ENCODE peak calls at places on chromosomes 7 and 10, in four cellular contexts. One of them, this sample, is unnamed.

GRCh38 chr10:102395677-102396197 is at the start of gene NFKB2:
- DNase-seq in IMR-90: no peak
- DNase-seq in HEK293T: no peak
- DNase-seq in K562: no peak
- DNase-seq in this sample: no peak

GRCh38 chr10:79436066-79436849 is 9.2 kb downstream of the ZCCHC24 start:
- DNase-seq in IMR-90: no peak
- DNase-seq in HEK293T: no peak
- DNase-seq in K562: no peak
- DNase-seq in this sample: no peak

GRCh38 chr7:44103941-44104879 is at the start of gene AEBP1:
- DNase-seq in IMR-90: no peak
- DNase-seq in HEK293T: no peak
- DNase-seq in K562: peak
- DNase-seq in this sample: no peak

GRCh38 chr10:78299861-78300453 is 266.3 kb downstream of the RPS24 start:
- DNase-seq in IMR-90: no peak
- DNase-seq in HEK293T: no peak
- DNase-seq in K562: no peak
- DNase-seq in this sample: no peak

GRCh38 chr7:42735081-42735480 is 176.8 kb downstream of the C7orf25 start:
- DNase-seq in IMR-90: no peak
- DNase-seq in HEK293T: no peak
- DNase-seq in K562: no peak
- DNase-seq in this sample: no peak

GRCh38 chr7:46165281-46165680 is 244.2 kb upstream of the IGFBP3 start:
- DNase-seq in IMR-90: peak
- DNase-seq in HEK293T: no peak
- DNase-seq in K562: no peak
- DNase-seq in this sample: no peak

GRCh38 chr10:114118514-114118913 is 55.5 kb downstream of the CCDC186 start:
- DNase-seq in IMR-90: no peak
- DNase-seq in HEK293T: no peak
- DNase-seq in K562: no peak
- DNase-seq in this sample: no peak

GRCh38 chr10:23362879-23363787 is 18.5 kb upstream of the C10orf67 start:
- DNase-seq in IMR-90: no peak
- DNase-seq in HEK293T: no peak
- DNase-seq in K562: no peak
- DNase-seq in this sample: no peak

GRCh38 chr7:125605241-125605640 is 675.6 kb upstream of the POT1 start:
- DNase-seq in IMR-90: no peak
- DNase-seq in HEK293T: no peak
- DNase-seq in K562: peak
- DNase-seq in this sample: no peak

GRCh38 chr10:110344622-110345021 is 39.9 kb upstream of the SMNDC1 start:
- DNase-seq in IMR-90: no peak
- DNase-seq in HEK293T: no peak
- DNase-seq in K562: no peak
- DNase-seq in this sample: no peak

GRCh38 chr7:133252506-133252857 is 396 bp upstream of the EXOC4 start:
- DNase-seq in IMR-90: no peak
- DNase-seq in HEK293T: no peak
- DNase-seq in K562: no peak
- DNase-seq in this sample: no peak

GRCh38 chr7:133252858-133253521 is at the start of gene EXOC4:
- DNase-seq in IMR-90: peak
- DNase-seq in HEK293T: peak
- DNase-seq in K562: peak
- DNase-seq in this sample: peak

GRCh38 chr7:133248901-133249300 is 4.0 kb upstream of the EXOC4 start:
- DNase-seq in IMR-90: no peak
- DNase-seq in HEK293T: no peak
- DNase-seq in K562: no peak
- DNase-seq in this sample: no peak

GRCh38 chr7:133255461-133255860 is 2.6 kb downstream of the EXOC4 start:
- DNase-seq in IMR-90: peak
- DNase-seq in HEK293T: no peak
- DNase-seq in K562: no peak
- DNase-seq in this sample: no peak

GRCh38 chr7:133253522-133253882 is 624 bp downstream of the EXOC4 start:
- DNase-seq in IMR-90: peak
- DNase-seq in HEK293T: no peak
- DNase-seq in K562: peak
- DNase-seq in this sample: peak
- TF ChIP-seq BHLHE40 in IMR-90: no peak
- TF ChIP-seq BHLHE40 in HEK293T: no peak
- TF ChIP-seq BHLHE40 in K562: no peak
- TF ChIP-seq BHLHE40 in this sample: no peak

GRCh38 chr7:50184266-50184665 is 91.2 kb upstream of the ZPBP start:
- DNase-seq in IMR-90: no peak
- DNase-seq in HEK293T: no peak
- DNase-seq in K562: no peak
- DNase-seq in this sample: no peak

GRCh38 chr7:50190772-50191171 is 97.7 kb upstream of the ZPBP start:
- DNase-seq in IMR-90: no peak
- DNase-seq in HEK293T: no peak
- DNase-seq in K562: no peak
- DNase-seq in this sample: no peak

GRCh38 chr7:50185951-50186697 is 93.1 kb upstream of the ZPBP start:
- DNase-seq in IMR-90: no peak
- DNase-seq in HEK293T: no peak
- DNase-seq in K562: no peak
- DNase-seq in this sample: no peak

GRCh38 chr7:50182734-50183133 is 89.7 kb upstream of the ZPBP start:
- DNase-seq in IMR-90: no peak
- DNase-seq in HEK293T: no peak
- DNase-seq in K562: no peak
- DNase-seq in this sample: no peak

DNA sequence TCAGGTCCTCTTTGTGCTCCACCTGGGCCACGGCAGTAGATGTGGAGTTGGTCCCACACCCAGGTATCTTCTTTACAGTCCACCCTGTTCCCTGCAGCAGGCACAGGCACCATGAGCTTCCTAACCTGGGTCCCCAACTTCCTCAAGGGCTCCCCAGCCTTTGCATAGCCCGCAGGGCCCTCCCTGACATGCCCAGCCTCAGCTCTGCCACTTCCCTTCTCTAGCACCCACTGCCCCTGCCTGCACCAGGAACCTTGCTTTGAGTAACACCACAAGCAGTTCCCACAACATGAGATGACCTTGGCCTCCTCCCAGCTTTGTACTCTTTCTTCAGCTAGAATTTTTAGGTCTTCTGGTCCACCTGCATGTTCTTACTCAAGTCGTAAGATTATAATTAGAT is 92.1 kb upstream of the ZPBP start:
- DNase-seq in IMR-90: no peak
- DNase-seq in HEK293T: no peak
- DNase-seq in K562: no peak
- DNase-seq in this sample: no peak
- TF ChIP-seq BHLHE40 in IMR-90: no peak
- TF ChIP-seq BHLHE40 in HEK293T: no peak
- TF ChIP-seq BHLHE40 in K562: no peak
- TF ChIP-seq BHLHE40 in this sample: no peak

DNA sequence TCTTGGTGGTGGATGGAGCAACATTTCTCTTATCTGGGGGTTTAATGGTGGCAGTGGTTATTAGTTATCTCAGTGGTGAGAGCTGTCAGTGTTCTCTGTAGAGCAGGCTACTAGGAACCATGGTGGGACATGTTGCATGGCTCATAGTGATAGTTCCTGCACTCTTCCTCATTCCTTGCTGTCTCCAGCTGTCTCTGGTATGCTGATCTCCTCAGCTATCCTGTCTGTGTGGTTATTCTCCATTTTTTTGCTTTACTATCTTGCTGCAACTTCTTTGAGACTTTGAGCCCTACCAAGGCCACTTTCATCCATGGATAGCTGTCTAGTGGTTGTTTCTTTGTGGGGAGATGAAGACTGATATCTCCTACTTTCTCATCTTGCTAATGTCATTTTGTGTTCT is 44.0 kb downstream of the CCDC7 start:
- DNase-seq in IMR-90: peak
- DNase-seq in HEK293T: no peak
- DNase-seq in K562: no peak
- DNase-seq in this sample: no peak
- TF ChIP-seq BHLHE40 in IMR-90: no peak
- TF ChIP-seq BHLHE40 in HEK293T: no peak
- TF ChIP-seq BHLHE40 in K562: no peak
- TF ChIP-seq BHLHE40 in this sample: no peak

GRCh38 chr7:129773328-129773731 is 161.8 kb downstream of the NRF1 start:
- DNase-seq in IMR-90: no peak
- DNase-seq in HEK293T: no peak
- DNase-seq in K562: no peak
- DNase-seq in this sample: no peak

GRCh38 chr7:129774871-129775694 is 163.6 kb downstream of the NRF1 start:
- DNase-seq in IMR-90: no peak
- DNase-seq in HEK293T: no peak
- DNase-seq in K562: no peak
- DNase-seq in this sample: no peak

GRCh38 chr7:129775695-129776396 is 164.3 kb downstream of the NRF1 start:
- DNase-seq in IMR-90: no peak
- DNase-seq in HEK293T: no peak
- DNase-seq in K562: no peak
- DNase-seq in this sample: no peak

GRCh38 chr7:129773871-129774270 is 162.4 kb downstream of the NRF1 start:
- DNase-seq in IMR-90: no peak
- DNase-seq in HEK293T: no peak
- DNase-seq in K562: no peak
- DNase-seq in this sample: no peak

GRCh38 chr7:129774359-129774758 is 162.8 kb downstream of the NRF1 start:
- DNase-seq in IMR-90: no peak
- DNase-seq in HEK293T: no peak
- DNase-seq in K562: no peak
- DNase-seq in this sample: no peak
- TF ChIP-seq BHLHE40 in IMR-90: no peak
- TF ChIP-seq BHLHE40 in HEK293T: no peak
- TF ChIP-seq BHLHE40 in K562: no peak
- TF ChIP-seq BHLHE40 in this sample: no peak

GRCh38 chr7:19327011-19327410 is 181.8 kb upstream of the FERD3L start:
- DNase-seq in IMR-90: peak
- DNase-seq in HEK293T: no peak
- DNase-seq in K562: no peak
- DNase-seq in this sample: no peak
- TF ChIP-seq BHLHE40 in IMR-90: no peak
- TF ChIP-seq BHLHE40 in HEK293T: no peak
- TF ChIP-seq BHLHE40 in K562: no peak
- TF ChIP-seq BHLHE40 in this sample: no peak